ENCODE peak calls at places on chromosomes 5 and 9, in six cellular contexts. V is upper lobe of left lung, W is uterus, Z is cardiac muscle cell, U is IMR-90, Y is epithelial cell of esophagus. B is an unnamed sample.

GRCh38 chr5:136020001-136020382 is 8.8 kb upstream of the TGFBI start:
- DNase-seq in V (no peak), W (no peak), Z (no peak), U (no peak), Y (no peak), B (no peak)

GRCh38 chr5:96026334-96027065 is 64.8 kb upstream of the ELL2 start:
- DNase-seq in V (no peak), W (no peak), Z (no peak), U (peak; percentile 78), Y (peak; percentile 82), B (no peak)

GRCh38 chr9:97633859-97634485 is 351 bp downstream of the NCBP1 start:
- DNase-seq in V (no peak), W (no peak), Z (no peak), U (peak; percentile 5), Y (peak; percentile 18), B (no peak)

GRCh38 chr5:142823176-142823575 is 53.0 kb downstream of the ARHGAP26 start:
- DNase-seq in V (no peak), W (no peak), Z (no peak), U (no peak), Y (no peak), B (no peak)

GRCh38 chr9:127563579-127563978 is 48.5 kb upstream of the STXBP1 start:
- DNase-seq in V (no peak), W (no peak), Z (no peak), U (no peak), Y (no peak), B (no peak)

GRCh38 chr5:155728857-155729683 is 597.9 kb upstream of the SGCD start:
- DNase-seq in V (peak; percentile 18), W (no peak), Z (peak; percentile 3), U (no peak), Y (no peak), B (no peak)

GRCh38 chr5:64229163-64229774 is 63.6 kb downstream of the RNF180 start:
- DNase-seq in V (no peak), W (no peak), Z (peak; percentile 60), U (peak; percentile 39), Y (peak; percentile 45), B (no peak)

GRCh38 chr5:135066781-135067430 is 32.9 kb upstream of the PITX1 start:
- DNase-seq in V (no peak), W (no peak), Z (no peak), U (no peak), Y (no peak), B (no peak)

GRCh38 chr9:136294437-136294836 is 9.5 kb downstream of the CCDC187 start:
- DNase-seq in V (peak; percentile 25), W (no peak), Z (no peak), U (no peak), Y (no peak), B (no peak)

GRCh38 chr5:80623911-80624457 is 30.5 kb upstream of the MSH3 start:
- DNase-seq in V (no peak), W (no peak), Z (no peak), U (no peak), Y (no peak), B (peak; percentile 75)

GRCh38 chr9:9790216-9790872 is 822.5 kb downstream of the PTPRD start:
- DNase-seq in V (no peak), W (no peak), Z (peak; percentile 64), U (no peak), Y (peak; percentile 39), B (peak; percentile 11)

GRCh38 chr9:122904466-122904822 is 715 bp downstream of the RC3H2 start:
- DNase-seq in V (no peak), W (no peak), Z (peak; percentile 64), U (peak; percentile 4), Y (peak; percentile 27), B (no peak)

GRCh38 chr5:156328766-156329165 is 1.8 kb downstream of the SGCD start:
- DNase-seq in V (no peak), W (no peak), Z (no peak), U (no peak), Y (no peak), B (no peak)

GRCh38 chr5:5483880-5484595 is 61.6 kb downstream of the ICE1 start:
- DNase-seq in V (no peak), W (no peak), Z (no peak), U (peak; percentile 52), Y (peak; percentile 51), B (no peak)

GRCh38 chr5:98428806-98429205 is 344.7 kb upstream of the RGMB start:
- DNase-seq in V (no peak), W (peak; percentile 19), Z (no peak), U (peak; percentile 54), Y (peak; percentile 7), B (no peak)

GRCh38 chr5:154179846-154180710 is 10.5 kb upstream of the GALNT10 start:
- DNase-seq in V (no peak), W (no peak), Z (peak; percentile 70), U (peak; percentile 67), Y (peak; percentile 62), B (peak; percentile 59)

GRCh38 chr9:134328841-134329575 is 2.8 kb downstream of the RXRA start:
- DNase-seq in V (peak; percentile 87), W (peak; percentile 67), Z (peak; percentile 41), U (no peak), Y (peak; percentile 50), B (no peak)

GRCh38 chr5:139064613-139065012 is 133.6 kb downstream of the SIL1 start:
- DNase-seq in V (no peak), W (no peak), Z (no peak), U (no peak), Y (peak; percentile 58), B (peak; percentile 96)

GRCh38 chr5:180777475-180777874 is 25.1 kb downstream of the MGAT1 start:
- DNase-seq in V (no peak), W (no peak), Z (no peak), U (no peak), Y (no peak), B (no peak)

GRCh38 chr5:180775624-180776023 is 27.0 kb downstream of the MGAT1 start:
- DNase-seq in V (no peak), W (no peak), Z (no peak), U (no peak), Y (no peak), B (no peak)

GRCh38 chr5:180769821-180770220 is 30.0 kb upstream of the OR2Y1 start:
- DNase-seq in V (no peak), W (no peak), Z (no peak), U (no peak), Y (peak; percentile 22), B (no peak)

GRCh38 chr5:180776376-180776775 is 26.2 kb downstream of the MGAT1 start:
- DNase-seq in V (no peak), W (no peak), Z (no peak), U (no peak), Y (no peak), B (no peak)

GRCh38 chr5:180771839-180772238 is 30.8 kb downstream of the MGAT1 start:
- DNase-seq in V (no peak), W (no peak), Z (no peak), U (no peak), Y (no peak), B (no peak)
- H3K4me3 ChIP-seq in V (no peak overlapping the region), W (no peak overlapping the region), Z (no peak overlapping the region), U (no peak overlapping the region), Y (no peak overlapping the region), B (no peak overlapping the region)

GRCh38 chr9:129285382-129285781 is 107.3 kb upstream of the IER5L start:
- DNase-seq in V (no peak), W (no peak), Z (no peak), U (no peak), Y (no peak), B (no peak)
- TF ChIP-seq CTCF in V (no peak), W (no peak), Z (no peak), U (no peak), Y (no peak), B (no peak)

DNA sequence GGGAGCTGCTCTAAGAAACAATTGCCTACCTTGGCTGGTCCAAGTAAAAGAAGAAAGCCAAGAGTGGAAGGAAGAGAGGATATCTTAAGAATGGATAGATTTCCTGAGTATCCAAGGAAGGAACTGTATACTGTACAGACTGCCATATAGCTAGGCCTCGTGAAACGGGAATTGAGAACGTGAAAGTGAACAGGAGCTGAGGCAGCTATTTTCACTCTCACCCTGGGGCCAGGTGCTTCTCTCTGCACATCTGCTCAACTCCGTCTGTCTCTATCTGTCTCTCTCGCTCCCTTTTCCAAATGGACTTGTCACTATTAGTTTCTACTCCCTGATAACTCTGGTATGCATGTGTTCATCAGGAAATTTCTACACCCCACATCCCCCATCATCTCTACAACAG is 35.9 kb upstream of the TESK1 start:
- DNase-seq in V (no peak), W (no peak), Z (no peak), U (no peak), Y (no peak), B (no peak)
- H3K4me3 ChIP-seq in V (no peak overlapping the region), W (no peak overlapping the region), Z (no peak overlapping the region), U (no peak overlapping the region), Y (no peak overlapping the region), B (no peak overlapping the region)

DNA sequence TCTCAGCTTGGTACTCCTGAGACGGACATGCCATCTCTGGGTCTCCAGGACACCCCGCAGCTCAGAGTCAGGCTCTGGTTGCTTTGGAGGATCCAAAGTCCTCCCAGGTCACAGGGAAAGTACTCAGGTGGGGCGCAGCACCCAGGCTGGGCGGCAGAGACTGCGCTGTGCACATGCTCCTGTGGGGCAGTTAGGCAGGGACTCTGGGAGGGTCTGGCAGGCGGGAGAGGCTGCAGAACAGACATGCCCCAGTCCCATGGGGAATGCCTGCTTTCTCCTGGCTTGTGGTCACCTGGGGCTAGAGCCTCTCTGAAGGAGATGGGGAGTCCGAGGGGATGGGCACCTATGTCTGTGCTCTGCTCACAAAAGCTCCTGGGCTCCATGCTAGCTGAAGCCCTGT is 45.3 kb upstream of the ITGA2 start:
- DNase-seq in V (peak; percentile 29), W (no peak), Z (no peak), U (no peak), Y (no peak), B (no peak)
- TF ChIP-seq CTCF in V (no peak), W (no peak), Z (no peak), U (no peak), Y (no peak), B (no peak)

DNA sequence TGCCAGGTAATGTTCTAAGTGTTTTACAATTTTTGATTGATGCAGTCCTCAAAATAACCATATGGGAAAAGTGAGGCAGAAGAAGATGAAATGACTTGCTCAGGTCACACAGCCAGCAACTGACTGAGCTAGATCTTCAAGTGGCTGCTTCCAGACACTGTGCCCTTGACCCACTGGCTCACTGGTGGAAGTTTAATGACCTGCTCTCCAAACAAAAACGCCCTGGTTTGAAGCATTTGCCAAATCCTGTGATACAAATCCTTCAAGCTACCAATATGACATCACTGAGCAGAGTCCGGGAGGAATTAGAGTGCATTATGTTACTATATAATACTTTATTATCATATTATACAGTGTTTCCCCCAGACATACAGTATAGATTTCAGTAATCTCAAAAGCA is 459.4 kb downstream of the GADD45G start:
- DNase-seq in V (no peak), W (no peak), Z (no peak), U (no peak), Y (no peak), B (peak; percentile 91)
- H3K4me3 ChIP-seq in V (no peak overlapping the region), W (no peak overlapping the region), Z (no peak overlapping the region), U (no peak overlapping the region), Y (no peak overlapping the region), B (no peak overlapping the region)